ENCODE peak calls at places on chromosome 1, in five cellular contexts. X is astrocyte; R is anterior cingulate cortex; T is heart right ventricle; A is activated naive CD4-positive, alpha-beta T cell treated with Interleukin-2 at 50 U/mL for 16 hours. Y is an unnamed sample.

GRCh38 chr1:238404921-238405320 is 514.2 kb upstream of the ZP4 start:
- DNase-seq in X (peak; percentile 62), A (no peak), T (no peak), R (no peak), Y (no peak)

GRCh38 chr1:9466780-9467755 is 72.2 kb upstream of the SLC25A33 start:
- DNase-seq in X (no peak), A (no peak), T (no peak), R (no peak), Y (no peak)

GRCh38 chr1:184770176-184770575 is 15.5 kb upstream of the EDEM3 start:
- DNase-seq in X (no peak), A (no peak), T (no peak), R (no peak), Y (no peak)

GRCh38 chr1:107058245-107059032 is 2.0 kb downstream of the PRMT6 start:
- DNase-seq in X (no peak), R (no peak), A (no peak), T (no peak), Y (no peak)

GRCh38 chr1:47189844-47190562 is at the start of gene PDZK1IP1:
- DNase-seq in T (peak; percentile 54), R (no peak), X (peak; percentile 63), A (no peak), Y (no peak)

GRCh38 chr1:68210027-68210426 is 22.3 kb downstream of the WLS start:
- DNase-seq in X (no peak), R (no peak), A (no peak), T (no peak), Y (no peak)

GRCh38 chr1:108913105-108913948 is 36.5 kb downstream of the GPSM2 start:
- DNase-seq in A (no peak), X (no peak), R (no peak), T (no peak), Y (no peak)

GRCh38 chr1:192357904-192358303 is 41.1 kb downstream of the RGS21 start:
- DNase-seq in A (no peak), R (no peak), T (no peak), X (no peak), Y (no peak)

GRCh38 chr1:26593385-26593784 is 63.8 kb downstream of the RPS6KA1 start:
- DNase-seq in X (no peak), T (no peak), A (no peak), R (no peak), Y (no peak)

Y was measured in hippocampal formation.